ENCODE peak calls at places on chromosomes 2 and 18, in ten cellular contexts. X is fibroblast of lung, Q is PC-3, H is cardiac muscle cell, P is heart left ventricle, S is tibial artery, U is psoas muscle, L is pancreas, W is left ventricle myocardium inferior, N is Panc1. R is an unnamed sample.

GRCh38 chr2:152826880-152827279 is 108.5 kb downstream of the ARL6IP6 start:
- DNase-seq in L (no peak), X (peak; percentile 44), H (no peak), N (no peak), P (no peak), U (no peak), S (no peak), W (no peak), Q (peak; percentile 36), R (no peak)

GRCh38 chr2:90069290-90069894 is 1377.9 kb downstream of the RPIA start:
- DNase-seq in H (peak; percentile 45), U (peak; percentile 18), P (peak; percentile 54), Q (peak; percentile 65), N (peak; percentile 2), W (no peak), L (peak; percentile 21), S (no peak), X (no peak), R (no peak)

GRCh38 chr2:165044505-165045303 is 89.4 kb upstream of the SLC38A11 start:
- DNase-seq in H (no peak), N (no peak), L (no peak), P (no peak), S (no peak), U (no peak), W (no peak), Q (no peak), X (no peak), R (no peak)

GRCh38 chr2:60499651-60500300 is 53.7 kb downstream of the BCL11A start:
- DNase-seq in Q (no peak), W (peak; percentile 40), N (no peak), S (no peak), H (no peak), U (no peak), X (no peak), P (no peak), L (no peak), R (no peak)

GRCh38 chr2:217471329-217471728 is 531.5 kb downstream of the TNS1 start:
- DNase-seq in L (no peak), X (peak; percentile 89), Q (peak; percentile 11), P (no peak), N (no peak), H (no peak), S (no peak), W (no peak), U (no peak), R (no peak)

GRCh38 chr18:63850010-63850409 is 37.5 kb upstream of the SERPINB2 start:
- DNase-seq in U (no peak), Q (peak; percentile 79), P (no peak), L (no peak), X (no peak), N (no peak), W (no peak), S (no peak), H (peak; percentile 40), R (no peak)

GRCh38 chr18:48889981-48890735 is 60.6 kb downstream of the SMAD7 start:
- DNase-seq in H (no peak), X (no peak), W (no peak), P (no peak), Q (no peak), L (no peak), S (no peak), U (no peak), N (no peak), R (no peak)

GRCh38 chr2:209727077-209727476 is 44.6 kb upstream of the UNC80 start:
- DNase-seq in S (no peak), U (no peak), X (no peak), Q (no peak), L (peak; percentile 22), W (no peak), P (no peak), H (no peak), N (no peak), R (no peak)

GRCh38 chr2:221467610-221468009 is 104.5 kb downstream of the EPHA4 start:
- DNase-seq in U (no peak), Q (no peak), P (no peak), H (peak; percentile 55), X (peak; percentile 73), S (no peak), W (no peak), N (no peak), L (no peak), R (no peak)

GRCh38 chr2:233387667-233388528 is 33.6 kb downstream of the DGKD start:
- DNase-seq in N (no peak), Q (no peak), X (peak; percentile 94), W (peak; percentile 94), S (peak; percentile 94), L (peak; percentile 74), H (peak; percentile 69), P (peak; percentile 92), U (peak; percentile 85), R (no peak)

GRCh38 chr2:237227190-237227988 is 141.7 kb downstream of the COPS8 start:
- DNase-seq in L (no peak), H (no peak), S (no peak), X (peak; percentile 99), P (no peak), N (no peak), U (no peak), Q (peak; percentile 95), W (no peak), R (no peak)

GRCh38 chr2:241036397-241036963 is 38.1 kb downstream of the SNED1 start:
- DNase-seq in N (no peak), X (peak; percentile 9), Q (peak; percentile 14), H (peak; percentile 72), S (no peak), L (peak; percentile 48), U (no peak), P (no peak), W (no peak), R (peak; percentile 54)
- H3K4me3 ChIP-seq in N (no peak overlapping the region), X (no peak overlapping the region), Q (peak overlapping the region; percentile 56), H (peak overlapping the region; percentile 16), S (peak overlapping the region; percentile 41), L (peak overlapping the region; percentile 50), U (peak overlapping the region; percentile 22), P (peak overlapping the region; percentile 3), W (peak overlapping the region; percentile 49), R (peak overlapping the region; percentile 66)

DNA sequence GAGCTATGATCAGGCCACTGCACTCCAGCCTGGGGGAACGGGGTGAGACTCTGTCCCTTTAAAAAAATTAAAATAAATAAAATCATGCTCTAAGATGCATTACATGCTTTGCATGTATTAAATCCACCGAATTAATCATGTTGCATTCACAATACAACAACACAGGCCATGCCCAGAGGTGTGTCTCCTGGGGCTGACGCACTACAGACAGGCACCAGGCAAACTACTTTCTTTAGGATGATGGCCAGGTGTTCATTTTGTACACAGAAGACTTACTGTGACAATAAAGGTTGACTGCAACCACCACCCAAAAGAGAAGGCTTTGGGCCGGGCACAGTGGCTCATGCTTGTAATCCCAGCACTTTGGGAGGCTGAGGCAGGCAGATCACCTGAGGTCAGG is 226.8 kb upstream of the PXDN start:
- DNase-seq in P (no peak), X (no peak), L (no peak), S (no peak), U (no peak), N (no peak), H (no peak), W (no peak), Q (no peak), R (no peak)
- H3K4me3 ChIP-seq in P (no peak overlapping the region), X (no peak overlapping the region), L (no peak overlapping the region), S (no peak overlapping the region), U (no peak overlapping the region), N (no peak overlapping the region), H (no peak overlapping the region), W (no peak overlapping the region), Q (no peak overlapping the region), R (no peak overlapping the region)

GRCh38 chr2:8515390-8515761 is 166.5 kb upstream of the ID2 start:
- DNase-seq in S (no peak), H (no peak), Q (no peak), W (no peak), P (peak; percentile 69), L (no peak), N (no peak), U (no peak), X (no peak), R (peak; percentile 55)

GRCh38 chr2:8514274-8514662 is 167.6 kb upstream of the ID2 start:
- DNase-seq in S (no peak), L (no peak), X (no peak), N (no peak), P (no peak), U (no peak), W (no peak), H (no peak), Q (no peak), R (no peak)

GRCh38 chr2:8513601-8514273 is 168.1 kb upstream of the ID2 start:
- DNase-seq in U (no peak), N (no peak), H (no peak), L (no peak), X (no peak), S (no peak), Q (no peak), P (no peak), W (no peak), R (no peak)

GRCh38 chr2:8515864-8516533 is 165.9 kb upstream of the ID2 start:
- DNase-seq in U (no peak), N (no peak), W (no peak), X (no peak), S (no peak), H (no peak), L (no peak), Q (no peak), P (no peak), R (no peak)

DNA sequence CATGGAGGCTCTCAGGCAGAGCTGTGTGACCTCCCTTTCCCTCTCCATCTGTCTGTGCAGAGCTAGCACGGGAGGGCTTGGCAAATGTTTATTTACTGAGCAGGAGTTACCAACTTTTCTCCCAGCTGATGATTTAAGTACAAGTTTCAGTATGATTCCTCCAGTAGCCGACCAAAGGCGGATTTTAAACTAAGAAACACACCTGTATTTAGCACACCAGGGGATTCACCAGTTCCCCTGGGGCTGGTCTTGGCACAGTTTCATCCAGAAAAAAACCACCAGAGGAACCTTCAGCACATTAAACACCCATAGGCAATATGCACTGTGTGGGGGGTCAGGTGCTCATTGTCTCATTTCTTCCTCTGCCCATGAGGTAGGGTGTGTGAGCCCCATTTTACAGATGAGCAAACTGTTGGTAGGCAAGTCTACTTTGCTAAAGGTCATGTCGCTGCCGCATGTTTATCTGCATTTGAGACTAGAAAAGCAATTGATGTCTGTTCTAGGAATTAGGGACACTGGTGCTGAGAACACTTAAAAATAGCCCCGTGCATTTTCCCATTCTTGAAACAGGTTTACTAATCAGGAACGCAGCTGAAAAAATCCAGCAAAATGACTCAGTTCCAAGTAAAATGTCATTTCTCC is 167.0 kb upstream of the ID2 start:
- DNase-seq in U (no peak), Q (no peak), P (no peak), W (no peak), L (no peak), H (no peak), N (no peak), X (no peak), S (no peak), R (no peak)
- H3K4me3 ChIP-seq in U (no peak overlapping the region), Q (no peak overlapping the region), P (no peak overlapping the region), W (no peak overlapping the region), L (no peak overlapping the region), H (no peak overlapping the region), N (no peak overlapping the region), X (no peak overlapping the region), S (no peak overlapping the region), R (no peak overlapping the region)

DNA sequence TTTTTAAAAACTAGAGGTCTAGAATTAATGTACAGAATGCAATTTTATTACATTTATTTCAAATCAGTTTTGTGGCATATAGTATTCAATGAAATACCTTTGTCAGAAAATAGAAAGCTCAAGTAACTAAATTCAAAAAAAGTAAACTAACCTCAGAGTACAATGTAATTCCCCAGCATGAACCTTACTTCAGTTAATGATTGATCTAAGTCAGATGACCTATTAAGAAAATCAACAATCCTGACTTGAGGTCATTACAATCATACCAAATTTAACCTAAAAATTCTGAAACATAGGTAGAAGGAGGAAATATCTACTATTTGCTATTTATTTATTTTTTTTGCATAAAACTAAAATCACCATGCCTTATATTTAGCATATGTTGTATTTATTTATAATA is 142.9 kb downstream of the CCDC102B start:
- DNase-seq in P (no peak), L (no peak), W (no peak), S (no peak), Q (no peak), X (no peak), N (no peak), U (no peak), H (no peak), R (no peak)
- H3K4me3 ChIP-seq in P (no peak overlapping the region), L (no peak overlapping the region), W (no peak overlapping the region), S (no peak overlapping the region), Q (no peak overlapping the region), X (no peak overlapping the region), N (no peak overlapping the region), U (no peak overlapping the region), H (no peak overlapping the region), R (no peak overlapping the region)